ENCODE peak calls at places on chromosome 4, in ten cellular contexts. H is HuH-7; B is activated effector memory CD4-positive, alpha-beta T cell treated with anti-CD3 and anti-CD28 coated beads, Interleukin-2, amount 50 U/mL, for 16 hours; J is upper lobe of right lung; R is cardiac muscle cell; U is stomach; L is caudate nucleus; M is LoVo; D is T-helper 9 cell; I is fibroblast of lung. N is an unnamed sample.

GRCh38 chr4:93764647-93765246 is 63.8 kb upstream of the ATOH1 start:
- DNase-seq in H (peak; percentile 12), B (no peak), J (no peak), R (peak; percentile 62), U (no peak), L (no peak), M (peak; percentile 41), D (no peak), I (peak; percentile 72), N (peak; percentile 59)

GRCh38 chr4:95410387-95411005 is 138.3 kb downstream of the UNC5C start:
- DNase-seq in H (no peak), B (no peak), J (no peak), R (no peak), U (no peak), L (no peak), M (no peak), D (no peak), I (no peak), N (no peak)

GRCh38 chr4:79913581-79913980 is 159.4 kb downstream of the ANTXR2 start:
- DNase-seq in H (no peak), B (no peak), J (no peak), R (peak; percentile 56), U (no peak), L (no peak), M (no peak), D (no peak), I (peak; percentile 80), N (no peak)

GRCh38 chr4:8745036-8745827 is 126.4 kb downstream of the HMX1 start:
- DNase-seq in H (no peak), B (peak; percentile 42), J (peak; percentile 28), R (no peak), U (no peak), L (no peak), M (no peak), D (no peak), I (no peak), N (no peak)

GRCh38 chr4:128310266-128310697 is 22.7 kb upstream of the PGRMC2 start:
- DNase-seq in H (no peak), B (no peak), J (no peak), R (peak; percentile 35), U (no peak), L (no peak), M (no peak), D (no peak), I (peak; percentile 63), N (peak; percentile 17)

GRCh38 chr4:144171697-144172096 is 31.2 kb upstream of the GYPA start:
- DNase-seq in H (no peak), B (no peak), J (no peak), R (no peak), U (no peak), L (no peak), M (no peak), D (no peak), I (no peak), N (no peak)

GRCh38 chr4:27176400-27176799 is 315.8 kb downstream of the STIM2 start:
- DNase-seq in H (peak; percentile 21), B (no peak), J (no peak), R (peak; percentile 13), U (no peak), L (no peak), M (peak; percentile 15), D (no peak), I (peak; percentile 12), N (no peak)

GRCh38 chr4:53962516-53963225 is 101.7 kb downstream of the CHIC2 start:
- DNase-seq in H (no peak), B (no peak), J (no peak), R (peak; percentile 65), U (no peak), L (no peak), M (no peak), D (no peak), I (peak; percentile 18), N (no peak)

GRCh38 chr4:2862528-2862927 is 18.9 kb downstream of the ADD1 start:
- DNase-seq in H (no peak), B (no peak), J (no peak), R (no peak), U (no peak), L (no peak), M (peak; percentile 66), D (no peak), I (no peak), N (peak; percentile 56)

GRCh38 chr4:137129471-137130244 is 402.6 kb downstream of the PCDH18 start:
- DNase-seq in H (no peak), B (no peak), J (no peak), R (peak; percentile 5), U (no peak), L (no peak), M (no peak), D (no peak), I (peak; percentile 80), N (no peak)